ENCODE peak calls at places on chromosomes 5 and 9, in eight cellular contexts. U, B, M, O, C, W, N and T are unnamed samples.

GRCh38 chr5:123450114-123450513 is 26.9 kb upstream of the CEP120 start:
- DNase-seq in U (no peak), B (no peak), M (no peak), O (no peak), C (no peak), W (no peak), N (no peak), T (no peak)

GRCh38 chr9:70998962-70999361 is 122.5 kb downstream of the TRPM3 start:
- DNase-seq in U (no peak), B (peak; percentile 19), M (no peak), O (no peak), C (peak; percentile 29), W (no peak), N (no peak), T (peak; percentile 5)

GRCh38 chr9:70563437-70564204 is 149.2 kb upstream of the KLF9 start:
- DNase-seq in U (peak; percentile 41), B (peak; percentile 92), M (no peak), O (no peak), C (peak; percentile 94), W (no peak), N (no peak), T (peak; percentile 95)

GRCh38 chr5:135213466-135214239 is 179.6 kb upstream of the PITX1 start:
- DNase-seq in U (no peak), B (no peak), M (no peak), O (no peak), C (no peak), W (no peak), N (no peak), T (no peak)

GRCh38 chr5:146474040-146474439 is 26.9 kb downstream of the TCERG1 start:
- DNase-seq in U (no peak), B (no peak), M (no peak), O (no peak), C (no peak), W (no peak), N (no peak), T (no peak)

GRCh38 chr5:464843-465590 is 22.0 kb downstream of the EXOC3 start:
- DNase-seq in U (no peak), B (no peak), M (no peak), O (peak; percentile 6), C (no peak), W (no peak), N (no peak), T (no peak)

GRCh38 chr5:62306494-62307363 is 723 bp downstream of the KIF2A start:
- DNase-seq in U (no peak), B (peak; percentile 45), M (peak; percentile 58), O (peak; percentile 29), C (peak; percentile 43), W (peak; percentile 26), N (no peak), T (no peak)

GRCh38 chr9:37617161-37617560 is 24.8 kb upstream of the TOMM5 start:
- DNase-seq in U (no peak), B (no peak), M (no peak), O (no peak), C (no peak), W (no peak), N (no peak), T (no peak)

GRCh38 chr5:11715797-11716196 is 188.4 kb downstream of the CTNND2 start:
- DNase-seq in U (no peak), B (no peak), M (no peak), O (no peak), C (no peak), W (no peak), N (no peak), T (no peak)

GRCh38 chr5:51652980-51653379 is 269.7 kb downstream of the ISL1 start:
- DNase-seq in U (no peak), B (peak; percentile 2), M (peak; percentile 23), O (no peak), C (no peak), W (no peak), N (no peak), T (no peak)

GRCh38 chr5:107805819-107806218 is 135.1 kb upstream of the EFNA5 start:
- DNase-seq in U (no peak), B (no peak), M (peak; percentile 35), O (no peak), C (no peak), W (no peak), N (no peak), T (no peak)

GRCh38 chr5:75234251-75234650 is 2.4 kb downstream of the ANKRD31 start:
- DNase-seq in U (no peak), B (no peak), M (no peak), O (no peak), C (no peak), W (no peak), N (no peak), T (no peak)

GRCh38 chr5:143251175-143251574 is 152.3 kb downstream of the NR3C1 start:
- DNase-seq in U (no peak), B (no peak), M (no peak), O (no peak), C (no peak), W (no peak), N (no peak), T (no peak)

GRCh38 chr5:1388383-1388967 is 43.6 kb upstream of the CLPTM1L start:
- DNase-seq in U (no peak), B (no peak), M (no peak), O (no peak), C (no peak), W (no peak), N (no peak), T (no peak)

GRCh38 chr5:112479418-112479817 is 60.3 kb upstream of the EPB41L4A start:
- DNase-seq in U (no peak), B (no peak), M (no peak), O (no peak), C (peak; percentile 35), W (no peak), N (no peak), T (no peak)

GRCh38 chr5:160333726-160334125 is 21.4 kb upstream of the CCNJL start:
- DNase-seq in U (no peak), B (no peak), M (no peak), O (no peak), C (peak; percentile 62), W (no peak), N (no peak), T (peak; percentile 42)